ENCODE peak calls at places on chromosome 3, in seven cellular contexts. V is heart right ventricle, D is uterus, T is HCT116, J is OCI-LY7, N is dorsolateral prefrontal cortex, F is endothelial cell of umbilical vein. W is an unnamed sample.

GRCh38 chr3:8993331-8993730 is 30.1 kb upstream of the RAD18 start:
- DNase-seq in T (no peak), N (no peak), J (no peak), D (no peak), F (no peak), V (no peak), W (no peak)

GRCh38 chr3:42314411-42314810 is 48.4 kb upstream of the CCK start:
- DNase-seq in D (no peak), V (no peak), N (no peak), F (no peak), T (peak; percentile 21), J (peak; percentile 71), W (no peak)

GRCh38 chr3:21750831-21751391 is at the start of gene ZNF385D:
- DNase-seq in V (peak; percentile 70), F (no peak), D (peak; percentile 41), J (no peak), T (no peak), N (peak; percentile 33), W (peak; percentile 65)

GRCh38 chr3:22609139-22609538 is 594.0 kb upstream of the UBE2E2 start:
- DNase-seq in D (no peak), V (no peak), F (no peak), J (no peak), N (no peak), T (no peak), W (no peak)

GRCh38 chr3:45964139-45964538 is 20.9 kb downstream of the CXCR6 start:
- DNase-seq in N (no peak), J (no peak), V (no peak), D (no peak), T (no peak), F (no peak), W (no peak)

GRCh38 chr3:171393032-171393744 is 67.0 kb downstream of the TNIK start:
- DNase-seq in N (no peak), T (no peak), J (no peak), V (no peak), D (no peak), F (peak; percentile 81), W (peak; percentile 85)

GRCh38 chr3:128784228-128784627 is 58.2 kb downstream of the RAB7A start:
- DNase-seq in V (peak; percentile 62), J (peak; percentile 22), F (peak; percentile 21), D (no peak), N (peak; percentile 71), T (no peak), W (no peak)

GRCh38 chr3:156449712-156450574 is 105.0 kb downstream of the SSR3 start:
- DNase-seq in F (peak; percentile 67), N (no peak), T (peak; percentile 37), V (no peak), J (peak; percentile 29), D (no peak), W (no peak)

GRCh38 chr3:48855681-48856447 is 8.2 kb upstream of the PRKAR2A start:
- DNase-seq in N (no peak), J (no peak), D (no peak), T (no peak), V (no peak), F (no peak), W (no peak)

DNA sequence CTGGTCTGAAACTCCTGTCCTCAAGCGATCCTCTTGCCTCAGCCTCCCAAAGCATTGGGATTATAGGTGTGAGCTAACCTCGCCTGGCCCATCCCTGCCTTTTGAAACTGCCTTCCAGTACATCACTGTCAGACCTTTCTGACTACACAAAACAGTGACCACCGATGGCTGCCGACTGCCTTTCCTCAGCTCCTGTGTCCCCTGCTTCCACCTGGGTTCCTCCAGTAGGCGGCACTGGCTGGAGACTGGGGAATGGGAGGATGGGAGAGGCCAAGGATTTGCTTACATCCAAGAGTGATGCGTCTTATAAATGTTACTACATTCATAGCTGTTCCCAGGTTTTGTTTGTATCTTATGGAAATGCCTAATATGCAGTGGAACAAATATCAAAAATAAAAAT is 242.8 kb downstream of the BBX start:
- DNase-seq in V (no peak), N (no peak), T (no peak), J (no peak), D (no peak), F (no peak), W (no peak)
- TF ChIP-seq CTCF in V (no peak), N (no peak), T (no peak), J (no peak), D (no peak), F (no peak), W (no peak)

DNA sequence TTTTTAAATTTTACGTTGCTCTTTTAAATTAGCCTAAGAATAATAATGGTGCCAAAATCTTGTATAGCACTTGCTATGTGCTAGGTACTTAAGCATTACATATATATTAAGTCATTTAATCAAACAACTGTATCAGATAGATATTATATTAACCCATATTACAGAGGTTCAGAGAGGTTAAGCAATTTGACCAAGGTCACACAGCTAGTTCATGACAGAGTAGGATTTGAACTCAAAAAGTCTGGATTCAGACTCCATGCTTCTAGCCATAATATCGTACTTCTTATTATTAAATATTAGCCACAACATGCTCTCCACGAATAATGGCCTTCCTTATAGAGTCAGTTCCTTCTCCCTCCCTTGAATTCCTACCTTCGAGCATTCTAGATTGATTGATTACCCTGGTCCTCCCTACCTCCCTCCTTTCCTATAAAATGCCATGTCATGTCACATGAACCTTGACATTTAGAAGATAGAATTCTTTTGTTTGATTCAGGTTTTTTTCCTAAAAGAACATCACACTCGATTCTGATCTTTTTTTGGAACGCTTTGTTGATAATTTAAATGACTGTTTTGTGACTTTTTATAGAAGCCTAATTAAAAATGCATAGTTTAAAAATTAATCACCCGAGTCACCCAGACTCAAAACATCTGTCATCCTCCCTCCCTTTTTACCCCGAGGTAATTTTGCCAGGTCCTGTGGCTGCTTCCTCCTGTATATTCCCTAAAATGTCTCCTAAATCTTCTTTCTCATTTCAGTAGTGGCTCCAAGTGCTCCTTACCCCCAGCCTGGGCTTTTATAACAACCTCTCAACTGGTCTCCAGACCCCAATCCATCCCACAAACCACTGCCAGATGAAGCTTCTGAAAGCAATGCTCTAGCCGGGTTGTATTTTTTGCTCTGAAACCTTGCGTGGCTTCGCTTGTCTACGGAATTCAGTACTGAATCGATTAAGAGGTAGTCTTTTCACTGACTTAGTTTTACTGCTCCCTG is 8.5 kb upstream of the PSMD6 start:
- DNase-seq in J (no peak), D (peak; percentile 28), F (no peak), N (no peak), V (no peak), T (no peak), W (no peak)
- H3K4me3 ChIP-seq in J (no peak overlapping the region), D (no peak overlapping the region), F (no peak overlapping the region), N (no peak overlapping the region), V (no peak overlapping the region), T (no peak overlapping the region), W (no peak overlapping the region)

GRCh38 chr3:51137715-51138114 is 247.4 kb upstream of the MANF start:
- DNase-seq in N (no peak), V (no peak), J (no peak), F (no peak), D (no peak), T (no peak), W (no peak)

GRCh38 chr3:51146781-51147180 is 238.3 kb upstream of the MANF start:
- DNase-seq in T (no peak), N (no peak), D (no peak), F (no peak), V (no peak), J (no peak), W (no peak)

GRCh38 chr3:51145811-51146585 is 239.1 kb upstream of the MANF start:
- DNase-seq in D (no peak), V (no peak), N (no peak), F (no peak), T (no peak), J (no peak), W (no peak)

GRCh38 chr3:51139616-51140015 is 245.5 kb upstream of the MANF start:
- DNase-seq in V (no peak), F (no peak), T (no peak), D (no peak), N (no peak), J (no peak), W (no peak)

GRCh38 chr3:51141573-51141972 is 243.5 kb upstream of the MANF start:
- DNase-seq in D (no peak), N (no peak), J (no peak), T (no peak), V (no peak), F (no peak), W (no peak)
- TF ChIP-seq CTCF in D (no peak), N (no peak), J (peak; percentile 28), T (peak; percentile 35), V (no peak), F (no peak), W (no peak)

DNA sequence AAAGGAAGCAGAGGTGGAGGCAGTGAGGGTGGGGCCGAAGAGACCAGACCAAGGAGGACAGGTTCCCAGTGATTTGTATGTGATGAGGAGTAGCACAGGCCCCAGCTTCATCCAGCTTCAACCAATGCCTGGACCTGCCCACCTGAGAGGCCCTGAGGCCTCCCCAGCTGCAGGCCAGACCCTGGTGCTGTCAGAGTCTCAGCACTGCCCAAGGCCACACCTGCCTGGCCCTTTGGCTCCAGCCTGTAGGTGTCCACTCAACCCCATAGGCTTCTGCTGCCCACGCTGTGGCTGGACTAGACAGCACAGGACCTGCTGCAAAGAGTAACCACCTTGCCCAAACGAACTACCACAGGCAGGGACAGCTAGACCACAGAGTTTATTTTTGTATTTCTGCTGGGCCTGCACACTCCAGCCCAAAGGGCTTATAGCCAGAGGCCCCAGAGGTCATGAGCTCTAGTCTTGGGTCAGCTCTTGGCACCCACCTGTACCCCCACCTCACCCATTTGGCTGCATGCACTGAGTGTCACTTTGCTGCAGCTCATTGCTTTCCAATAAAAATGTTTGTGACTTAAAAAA is 81.9 kb upstream of the CDV3 start:
- DNase-seq in J (no peak), V (no peak), T (no peak), F (no peak), N (no peak), D (no peak), W (no peak)
- H3K4me3 ChIP-seq in J (peak overlapping the region; percentile 61), V (no peak overlapping the region), T (no peak overlapping the region), F (no peak overlapping the region), N (no peak overlapping the region), D (no peak overlapping the region), W (no peak overlapping the region)

GRCh38 chr3:12454076-12454807 is 30.0 kb upstream of the TSEN2 start:
- DNase-seq in D (no peak), T (no peak), N (no peak), V (no peak), J (no peak), F (no peak), W (no peak)
- TF ChIP-seq CTCF in D (no peak), T (no peak), N (no peak), V (no peak), J (no peak), F (no peak), W (no peak)

DNA sequence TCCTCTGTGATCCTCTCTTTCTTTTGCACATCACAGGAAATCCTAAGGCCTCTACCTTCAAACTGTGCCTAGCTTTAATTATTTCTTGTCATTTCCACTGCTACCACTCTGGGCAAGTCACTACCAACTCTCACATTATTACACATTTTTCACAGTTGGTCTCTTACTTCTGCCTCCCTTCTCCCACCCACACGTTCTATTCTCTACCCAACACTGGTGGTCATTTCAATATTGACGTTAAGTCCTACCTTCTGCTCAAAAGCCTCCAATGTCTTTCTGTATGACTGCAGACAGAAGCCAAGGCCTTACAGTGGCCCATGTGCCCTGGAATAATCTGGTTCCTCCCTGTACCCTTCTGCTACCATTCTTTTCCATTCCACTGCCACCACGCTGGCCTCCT is 3.9 kb downstream of the KCNMB2 start:
- DNase-seq in N (no peak), J (no peak), D (no peak), F (no peak), V (no peak), T (no peak), W (no peak)
- H3K4me3 ChIP-seq in N (no peak overlapping the region), J (no peak overlapping the region), D (no peak overlapping the region), F (no peak overlapping the region), V (no peak overlapping the region), T (no peak overlapping the region), W (no peak overlapping the region)

GRCh38 chr3:96813134-96813819 is 1.1 kb upstream of the EPHA6 start:
- DNase-seq in D (peak; percentile 29), T (no peak), F (peak; percentile 59), J (no peak), V (peak; percentile 50), N (no peak), W (peak; percentile 41)
- TF ChIP-seq CTCF in D (peak; percentile 36), T (no peak), F (peak; percentile 63), J (no peak), V (no peak), N (peak; percentile 47), W (peak; percentile 61)

W was measured in astrocyte of the cerebellum.